ENCODE peak calls at places on chromosomes 6 and 20, in seven cellular contexts. U is astrocyte of the spinal cord, L is fibroblast of lung, R is dorsolateral prefrontal cortex, B is WTC11, T is esophagus squamous epithelium, P is AG10803. V is an unnamed sample.

GRCh38 chr6:35048631-35049083 is 92.5 kb downstream of the TCP11 start:
- DNase-seq in U (peak; percentile 78), L (peak; percentile 95), R (peak; percentile 73), B (peak; percentile 42), T (no peak), P (peak; percentile 70), V (peak; percentile 82)

GRCh38 chr6:44811456-44811855 is 423.9 kb downstream of the CDC5L start:
- DNase-seq in U (no peak), L (no peak), R (no peak), B (no peak), T (no peak), P (no peak), V (no peak)

GRCh38 chr20:16301981-16302380 is 271.3 kb downstream of the KIF16B start:
- DNase-seq in U (no peak), L (no peak), R (no peak), B (no peak), T (no peak), P (no peak), V (peak; percentile 14)

GRCh38 chr6:44478158-44478557 is 90.7 kb downstream of the CDC5L start:
- DNase-seq in U (no peak), L (no peak), R (no peak), B (no peak), T (no peak), P (no peak), V (no peak)

GRCh38 chr6:116682334-116682712 is 1.3 kb downstream of the KPNA5 start:
- DNase-seq in U (peak; percentile 43), L (peak; percentile 81), R (no peak), B (no peak), T (no peak), P (peak; percentile 61), V (peak; percentile 26)

GRCh38 chr20:62365814-62366369 is 1.2 kb downstream of the LAMA5 start:
- DNase-seq in U (no peak), L (no peak), R (no peak), B (peak; percentile 67), T (no peak), P (no peak), V (no peak)

GRCh38 chr6:4774715-4775590 is 1.3 kb upstream of the CDYL start:
- DNase-seq in U (no peak), L (no peak), R (peak; percentile 65), B (peak; percentile 49), T (no peak), P (no peak), V (no peak)

GRCh38 chr6:52364480-52365166 is 2.7 kb downstream of the PAQR8 start:
- DNase-seq in U (no peak), L (no peak), R (peak; percentile 50), B (no peak), T (no peak), P (no peak), V (no peak)

GRCh38 chr6:98998103-98998502 is 50.4 kb upstream of the FBXL4 start:
- DNase-seq in U (no peak), L (no peak), R (no peak), B (no peak), T (no peak), P (no peak), V (no peak)

GRCh38 chr6:158021376-158021775 is 39.7 kb downstream of the SYNJ2 start:
- DNase-seq in U (no peak), L (no peak), R (peak; percentile 39), B (no peak), T (no peak), P (no peak), V (no peak)

GRCh38 chr6:158023597-158023939 is 41.9 kb downstream of the SYNJ2 start:
- DNase-seq in U (no peak), L (no peak), R (no peak), B (no peak), T (no peak), P (no peak), V (no peak)

GRCh38 chr6:158020811-158021210 is 39.1 kb downstream of the SYNJ2 start:
- DNase-seq in U (no peak), L (no peak), R (no peak), B (no peak), T (no peak), P (no peak), V (no peak)

GRCh38 chr6:158022749-158023596 is 41.3 kb downstream of the SYNJ2 start:
- DNase-seq in U (no peak), L (no peak), R (no peak), B (no peak), T (no peak), P (no peak), V (no peak)

DNA sequence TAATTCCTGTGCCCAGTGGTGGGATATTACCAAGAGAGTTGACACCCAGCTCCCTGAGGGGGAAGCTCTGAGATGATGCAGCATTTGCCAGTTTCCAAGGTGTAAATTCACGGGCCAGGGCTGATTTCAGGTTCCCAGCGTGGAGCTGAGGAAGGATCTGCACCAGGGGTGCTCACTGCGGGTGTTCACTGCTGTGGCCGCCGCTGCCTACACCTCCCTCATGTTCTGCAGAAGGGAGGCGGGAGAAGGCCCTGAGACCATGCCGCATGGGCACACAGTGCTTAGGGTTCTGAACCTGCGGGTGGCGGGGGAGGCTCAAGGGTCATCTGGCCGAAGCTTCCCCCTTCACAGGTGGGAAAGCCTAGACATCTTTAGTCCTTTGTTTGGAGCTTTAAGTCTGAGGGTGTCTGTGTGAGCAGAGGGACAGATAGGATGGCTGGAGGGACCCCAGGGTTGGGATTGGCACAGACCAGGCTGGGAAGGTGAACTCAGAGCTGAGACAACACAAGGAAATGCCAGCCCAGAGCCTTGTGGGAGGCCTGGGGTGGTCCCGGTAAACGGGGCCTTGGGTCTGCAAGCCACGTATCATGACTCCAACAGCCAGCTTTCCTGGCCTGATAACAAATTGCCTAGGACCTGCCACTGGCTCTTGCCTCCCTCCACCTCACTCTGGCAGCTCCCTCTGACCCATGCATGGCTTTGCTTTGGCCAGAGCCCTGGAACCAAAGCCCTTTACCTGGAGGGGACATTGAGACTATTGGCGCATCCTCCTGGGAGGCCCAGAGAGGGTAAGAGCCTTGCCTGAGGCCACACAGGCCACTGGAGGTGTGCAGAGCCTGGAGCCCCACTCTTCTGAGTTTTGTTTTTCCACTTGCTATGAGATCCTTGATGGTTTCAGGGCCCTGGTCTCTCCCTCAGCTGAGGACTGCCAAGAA is 40.4 kb downstream of the SYNJ2 start:
- DNase-seq in U (no peak), L (no peak), R (peak; percentile 41), B (no peak), T (no peak), P (no peak), V (no peak)
- TF ChIP-seq CTCF in U (no peak), L (no peak), R (no peak), B (no peak), T (no peak), P (no peak), V (no peak)

GRCh38 chr6:163702736-163703135 is 288.2 kb downstream of the QKI start:
- DNase-seq in U (no peak), L (no peak), R (no peak), B (no peak), T (no peak), P (no peak), V (no peak)
- TF ChIP-seq CTCF in U (no peak), L (no peak), R (no peak), B (no peak), T (no peak), P (no peak), V (no peak)

GRCh38 chr6:139133272-139133671 is 1.6 kb upstream of the HECA start:
- DNase-seq in U (no peak), L (no peak), R (no peak), B (no peak), T (no peak), P (peak; percentile 28), V (no peak)

GRCh38 chr6:139133733-139134360 is 1.0 kb upstream of the HECA start:
- DNase-seq in U (no peak), L (no peak), R (no peak), B (no peak), T (no peak), P (no peak), V (peak; percentile 37)

GRCh38 chr6:139137716-139138115 is 2.8 kb downstream of the HECA start:
- DNase-seq in U (no peak), L (no peak), R (no peak), B (no peak), T (no peak), P (peak; percentile 37), V (peak; percentile 75)

GRCh38 chr6:139134817-139135577 is at the start of gene HECA:
- DNase-seq in U (peak; percentile 95), L (peak; percentile 97), R (peak; percentile 96), B (peak; percentile 96), T (peak; percentile 79), P (peak; percentile 93), V (peak; percentile 99)

DNA sequence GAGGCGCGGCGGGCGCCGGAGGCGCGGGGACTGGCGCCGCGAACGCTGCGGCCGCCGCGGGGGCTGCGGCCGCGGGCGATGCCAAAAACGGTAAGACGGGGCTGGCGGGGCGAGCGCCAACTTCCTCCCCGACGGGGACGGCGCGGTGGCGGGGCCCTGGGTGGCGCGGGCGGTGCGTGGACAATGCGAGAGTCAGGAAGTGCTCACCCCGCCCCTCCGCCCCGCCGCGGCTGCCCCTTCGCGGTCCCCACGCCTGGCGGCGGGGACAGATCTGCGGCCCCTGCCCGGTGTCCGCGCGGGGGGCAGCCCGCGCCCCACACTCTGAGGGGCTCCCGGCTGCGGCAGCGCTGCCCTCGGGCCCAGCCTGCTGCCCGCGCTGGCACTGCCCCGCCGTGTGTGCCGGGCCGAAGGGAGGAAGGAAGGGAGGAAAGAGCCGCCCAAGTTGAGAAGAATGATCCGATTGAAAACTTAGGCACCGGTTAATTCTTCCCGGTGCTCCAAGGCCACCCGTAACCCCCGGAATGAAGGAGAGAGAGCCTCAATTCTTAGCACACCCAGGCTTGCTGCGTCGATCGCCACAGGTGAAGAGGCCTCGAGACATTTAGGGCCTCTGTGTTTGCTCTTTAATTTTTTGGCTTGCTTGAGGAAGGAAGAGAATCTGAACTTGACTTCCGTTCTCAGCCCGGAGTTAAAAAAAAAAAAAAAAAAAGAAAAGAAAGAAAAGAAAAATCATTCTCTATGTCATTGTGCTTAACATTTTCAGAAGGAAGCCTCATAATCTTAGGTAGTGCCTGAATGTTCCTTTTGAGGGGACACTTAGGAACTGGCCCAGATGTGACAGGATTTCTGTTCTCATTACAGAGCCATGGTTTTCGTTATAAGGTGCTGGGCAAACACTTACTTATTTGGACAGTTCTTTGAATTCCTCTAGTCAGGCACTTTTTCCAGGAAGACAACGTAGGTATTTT is 982 bp downstream of the HECA start:
- DNase-seq in U (peak; percentile 47), L (peak; percentile 42), R (peak; percentile 72), B (peak; percentile 29), T (no peak), P (no peak), V (peak; percentile 63)
- TF ChIP-seq CTCF in U (no peak), L (no peak), R (no peak), B (no peak), T (peak; percentile 21), P (no peak), V (no peak)

GRCh38 chr6:122953766-122954165 is 42.3 kb upstream of the CLVS2 start:
- DNase-seq in U (no peak), L (no peak), R (no peak), B (no peak), T (no peak), P (no peak), V (no peak)

GRCh38 chr6:122962196-122962595 is 33.8 kb upstream of the CLVS2 start:
- DNase-seq in U (no peak), L (no peak), R (no peak), B (no peak), T (no peak), P (no peak), V (no peak)

DNA sequence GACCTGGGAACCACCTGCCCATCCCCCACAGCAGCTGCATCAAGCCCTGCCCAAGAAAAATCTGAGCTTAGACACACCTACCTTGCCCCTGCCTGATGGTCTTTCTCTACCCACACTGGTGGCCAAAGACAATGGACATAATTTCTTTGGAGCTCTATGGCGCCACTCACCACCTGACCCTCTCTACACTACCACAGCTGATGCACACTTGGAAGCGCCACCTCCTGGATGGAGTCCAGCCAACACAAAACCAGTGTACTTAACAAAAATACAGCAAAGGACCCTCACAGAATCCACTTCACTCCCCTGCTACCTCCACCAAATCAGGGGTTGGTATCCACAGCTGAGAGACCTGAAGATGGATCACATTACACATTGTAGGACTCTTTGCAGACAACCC is 39.7 kb upstream of the CLVS2 start:
- DNase-seq in U (no peak), L (no peak), R (no peak), B (no peak), T (no peak), P (no peak), V (no peak)
- TF ChIP-seq CTCF in U (no peak), L (no peak), R (no peak), B (no peak), T (no peak), P (no peak), V (no peak)

V was measured in foreskin fibroblast.